ENCODE peak calls at places on chromosomes 12 and 14, in four cellular contexts. W, H, Z and U are unnamed samples.
A peak's percentile ranks its signal among the peaks of the same experiment; 100 is the strongest.

GRCh38 chr14:91482278-91483023 is 27.7 kb downstream of the PPP4R3A start:
- DNase-seq in Z (peak; percentile 72), W (no peak), H (no peak), U (no peak)

GRCh38 chr12:132204822-132205270 is 60.6 kb downstream of the NOC4L start:
- DNase-seq in Z (no peak), H (no peak), W (no peak), U (no peak)

GRCh38 chr12:112735296-112735695 is 56.3 kb upstream of the RPH3A start:
- DNase-seq in Z (no peak), H (no peak), W (no peak), U (no peak)

GRCh38 chr12:15534870-15535269 is 212.6 kb downstream of the PTPRO start:
- DNase-seq in Z (peak; percentile 73), W (no peak), H (no peak), U (no peak)

GRCh38 chr14:103141117-103141796 is 18.0 kb downstream of the TNFAIP2 start:
- DNase-seq in H (no peak), W (no peak), Z (peak; percentile 34), U (peak; percentile 73)

GRCh38 chr14:101459392-101459900 is 101.8 kb upstream of the DIO3 start:
- DNase-seq in W (no peak), H (no peak), Z (no peak), U (no peak)

GRCh38 chr12:47549258-47549657 is 156.6 kb downstream of the RPAP3 start:
- DNase-seq in Z (peak; percentile 5), W (no peak), H (no peak), U (no peak)

GRCh38 chr12:52175411-52176350 is 16.1 kb downstream of the KRT80 start:
- DNase-seq in H (no peak), Z (peak; percentile 76), W (no peak), U (peak; percentile 67)

GRCh38 chr12:19707948-19708409 is 268.7 kb downstream of the AEBP2 start:
- DNase-seq in W (peak; percentile 39), Z (peak; percentile 74), H (no peak), U (no peak)

GRCh38 chr12:127445583-127445982 is 821.4 kb upstream of the TMEM132C start:
- DNase-seq in Z (no peak), W (no peak), H (no peak), U (no peak)

GRCh38 chr12:78931466-78931990 is 67.0 kb downstream of the SYT1 start:
- DNase-seq in H (no peak), W (no peak), Z (no peak), U (no peak)

GRCh38 chr12:30931222-30931621 is 4.7 kb downstream of the TSPAN11 start:
- DNase-seq in W (no peak), Z (no peak), H (no peak), U (no peak)

GRCh38 chr12:96233168-96233567 is 39.0 kb downstream of the ELK3 start:
- DNase-seq in Z (no peak), W (no peak), H (no peak), U (no peak)

GRCh38 chr12:85005615-85006014 is 30.5 kb downstream of the TSPAN19 start:
- DNase-seq in W (no peak), H (no peak), Z (no peak), U (no peak)

GRCh38 chr12:9760699-9761406 is at the start of gene CD69:
- DNase-seq in W (peak; percentile 6), Z (peak; percentile 18), H (no peak), U (no peak)

GRCh38 chr12:11542599-11542998 is 106.9 kb upstream of the ETV6 start:
- DNase-seq in W (no peak), H (no peak), Z (no peak), U (no peak)

GRCh38 chr12:128316981-128317526 is 50.1 kb downstream of the TMEM132C start:
- DNase-seq in H (no peak), W (no peak), Z (no peak), U (no peak)

GRCh38 chr14:52015411-52016030 is 26.2 kb downstream of the RTRAF start:
- DNase-seq in H (no peak), W (no peak), Z (peak; percentile 45), U (no peak)

GRCh38 chr12:26034371-26035142 is 76.1 kb downstream of the RASSF8 start:
- DNase-seq in H (no peak), W (no peak), Z (no peak), U (no peak)

GRCh38 chr12:74537126-74537706 is 419 bp upstream of the ATXN7L3B start:
- DNase-seq in W (peak; percentile 56), H (no peak), Z (peak; percentile 56), U (peak; percentile 73)

GRCh38 chr14:56358265-56358664 is 221.3 kb upstream of the TMEM260 start:
- DNase-seq in W (no peak), Z (no peak), H (no peak), U (no peak)